ENCODE peak calls at places on chromosome 10, in four cellular contexts. One of them, this sample, is unnamed.

GRCh38 chr10:109961181-109962001 is 38.1 kb upstream of the XPNPEP1 start:
- DNase-seq in NCI-H1105: no peak
- DNase-seq in iris pigment epithelial cell: peak; percentile 44
- DNase-seq in RWPE1: peak; percentile 27
- DNase-seq in this sample: no peak

GRCh38 chr10:35643976-35644799 is 2.1 kb upstream of the FZD8 start:
- DNase-seq in RWPE1: no peak
- DNase-seq in iris pigment epithelial cell: peak; percentile 16
- DNase-seq in NCI-H1105: no peak
- DNase-seq in this sample: no peak

GRCh38 chr10:110016037-110016436 is 8.3 kb downstream of the ADD3 start:
- DNase-seq in NCI-H1105: no peak
- DNase-seq in RWPE1: no peak
- DNase-seq in iris pigment epithelial cell: no peak
- DNase-seq in this sample: no peak

GRCh38 chr10:8133146-8133545 is 78.7 kb downstream of the GATA3 start:
- DNase-seq in RWPE1: no peak
- DNase-seq in iris pigment epithelial cell: no peak
- DNase-seq in NCI-H1105: no peak
- DNase-seq in this sample: no peak

GRCh38 chr10:51029172-51029641 is 45.1 kb upstream of the PRKG1 start:
- DNase-seq in iris pigment epithelial cell: no peak
- DNase-seq in RWPE1: peak; percentile 7
- DNase-seq in NCI-H1105: no peak
- DNase-seq in this sample: no peak

GRCh38 chr10:131874991-131875451 is 25.8 kb upstream of the PPP2R2D start:
- DNase-seq in NCI-H1105: peak; percentile 73
- DNase-seq in iris pigment epithelial cell: peak; percentile 78
- DNase-seq in RWPE1: peak; percentile 85
- DNase-seq in this sample: peak; percentile 50

GRCh38 chr10:44577533-44577932 is 192.6 kb upstream of the CXCL12 start:
- DNase-seq in NCI-H1105: no peak
- DNase-seq in iris pigment epithelial cell: no peak
- DNase-seq in RWPE1: no peak
- DNase-seq in this sample: no peak

GRCh38 chr10:108404155-108404554 is 1239.6 kb upstream of the SORCS1 start:
- DNase-seq in NCI-H1105: no peak
- DNase-seq in iris pigment epithelial cell: no peak
- DNase-seq in RWPE1: no peak
- DNase-seq in this sample: no peak

GRCh38 chr10:44619975-44620374 is 235.1 kb upstream of the CXCL12 start:
- DNase-seq in iris pigment epithelial cell: peak; percentile 32
- DNase-seq in RWPE1: no peak
- DNase-seq in NCI-H1105: no peak
- DNase-seq in this sample: no peak

GRCh38 chr10:75556320-75556719 is 124.9 kb downstream of the LRMDA start:
- DNase-seq in iris pigment epithelial cell: no peak
- DNase-seq in RWPE1: no peak
- DNase-seq in NCI-H1105: no peak
- DNase-seq in this sample: no peak

GRCh38 chr10:33240265-33240664 is 94.2 kb downstream of the NRP1 start:
- DNase-seq in RWPE1: no peak
- DNase-seq in iris pigment epithelial cell: no peak
- DNase-seq in NCI-H1105: no peak
- DNase-seq in this sample: no peak

GRCh38 chr10:48613015-48613414 is 8.1 kb upstream of the ARHGAP22 start:
- DNase-seq in NCI-H1105: no peak
- DNase-seq in iris pigment epithelial cell: no peak
- DNase-seq in RWPE1: no peak
- DNase-seq in this sample: no peak

GRCh38 chr10:62402503-62402902 is 28.3 kb downstream of the ZNF365 start:
- DNase-seq in iris pigment epithelial cell: no peak
- DNase-seq in NCI-H1105: no peak
- DNase-seq in RWPE1: no peak
- DNase-seq in this sample: no peak

GRCh38 chr10:116960066-116960465 is 44.9 kb downstream of the SHTN1 start:
- DNase-seq in iris pigment epithelial cell: peak; percentile 16
- DNase-seq in RWPE1: no peak
- DNase-seq in NCI-H1105: no peak
- DNase-seq in this sample: no peak

GRCh38 chr10:7408494-7409044 is 2.3 kb downstream of the SFMBT2 start:
- DNase-seq in NCI-H1105: no peak
- DNase-seq in RWPE1: peak; percentile 49
- DNase-seq in iris pigment epithelial cell: no peak
- DNase-seq in this sample: no peak

This sample was measured in H54.